ENCODE peak calls at places on chromosomes 12 and 14, in five cellular contexts. I is Caco-2, P is stomach, Z is mucosa of gallbladder, T is GM23338. N is an unnamed sample.

GRCh38 chr14:23237772-23238594 is at the start of gene RNF212B:
- DNase-seq in I (peak), T (peak), P (peak), Z (peak), N (peak)

GRCh38 chr12:754238-754816 is 1.9 kb downstream of the WNK1 start:
- DNase-seq in Z (no peak), P (no peak), I (no peak), T (no peak), N (no peak)

GRCh38 chr14:96584199-96584906 is 82.2 kb downstream of the PAPOLA start:
- DNase-seq in P (no peak), T (peak), Z (no peak), I (peak), N (peak)

GRCh38 chr12:113197518-113198077 is 12.1 kb downstream of the RITA1 start:
- DNase-seq in Z (no peak), I (no peak), P (no peak), T (no peak), N (no peak)

GRCh38 chr14:35821546-35822411 is 4.4 kb upstream of the BRMS1L start:
- DNase-seq in Z (no peak), P (no peak), I (peak), T (peak), N (no peak)

GRCh38 chr14:101854366-101854765 is 92.9 kb downstream of the PPP2R5C start:
- DNase-seq in T (no peak), I (no peak), Z (no peak), P (no peak), N (no peak)

GRCh38 chr12:52249041-52249461 is 16.0 kb downstream of the KRT7 start:
- DNase-seq in T (no peak), P (peak), Z (peak), I (no peak), N (peak)

GRCh38 chr12:34108405-34108803 is 86.1 kb downstream of the ALG10 start:
- DNase-seq in P (no peak), T (peak), Z (no peak), I (no peak), N (no peak)

GRCh38 chr12:7107181-7108041 is 1.6 kb downstream of the C1RL start:
- DNase-seq in P (no peak), Z (no peak), T (no peak), I (no peak), N (no peak)

N was measured in lung.